ENCODE peak calls at places on chromosomes 6 and 20, in five cellular contexts. One of them, this sample, is unnamed.
A peak's percentile ranks its signal among the peaks of the same experiment; 100 is the strongest.

GRCh38 chr20:63434599-63435378 is 37.7 kb downstream of the KCNQ2 start:
- DNase-seq in H1: peak; percentile 96
- DNase-seq in HT1080: peak; percentile 33
- DNase-seq in naive thymus-derived CD8-positive, alpha-beta T cell: peak; percentile 70
- DNase-seq in HEK293T: peak; percentile 86
- DNase-seq in this sample: peak; percentile 71

GRCh38 chr6:100968934-100969333 is 87.8 kb upstream of the ASCC3 start:
- DNase-seq in H1: peak; percentile 50
- DNase-seq in HEK293T: no peak
- DNase-seq in naive thymus-derived CD8-positive, alpha-beta T cell: no peak
- DNase-seq in HT1080: peak; percentile 19
- DNase-seq in this sample: no peak

GRCh38 chr6:33091957-33092356 is 16.2 kb downstream of the HLA-DPB1 start:
- DNase-seq in naive thymus-derived CD8-positive, alpha-beta T cell: peak; percentile 54
- DNase-seq in HEK293T: peak; percentile 55
- DNase-seq in HT1080: peak; percentile 28
- DNase-seq in H1: peak; percentile 91
- DNase-seq in this sample: no peak

GRCh38 chr20:10647471-10647870 is 26.3 kb downstream of the JAG1 start:
- DNase-seq in H1: no peak
- DNase-seq in HEK293T: peak; percentile 44
- DNase-seq in naive thymus-derived CD8-positive, alpha-beta T cell: no peak
- DNase-seq in HT1080: no peak
- DNase-seq in this sample: no peak

GRCh38 chr6:156617376-156617775 is 159.8 kb upstream of the ARID1B start:
- DNase-seq in naive thymus-derived CD8-positive, alpha-beta T cell: no peak
- DNase-seq in H1: no peak
- DNase-seq in HT1080: no peak
- DNase-seq in HEK293T: peak; percentile 69
- DNase-seq in this sample: peak; percentile 15

GRCh38 chr6:150527100-150527499 is 72.6 kb upstream of the PLEKHG1 start:
- DNase-seq in HT1080: peak; percentile 8
- DNase-seq in naive thymus-derived CD8-positive, alpha-beta T cell: no peak
- DNase-seq in H1: no peak
- DNase-seq in HEK293T: no peak
- DNase-seq in this sample: no peak

GRCh38 chr6:28807682-28808280 is 116.0 kb downstream of the TRIM27 start:
- DNase-seq in H1: peak; percentile 90
- DNase-seq in HEK293T: peak; percentile 38
- DNase-seq in HT1080: peak; percentile 78
- DNase-seq in naive thymus-derived CD8-positive, alpha-beta T cell: no peak
- DNase-seq in this sample: no peak

GRCh38 chr6:44504321-44504761 is 116.8 kb downstream of the CDC5L start:
- DNase-seq in H1: peak; percentile 1
- DNase-seq in HEK293T: no peak
- DNase-seq in HT1080: no peak
- DNase-seq in naive thymus-derived CD8-positive, alpha-beta T cell: no peak
- DNase-seq in this sample: no peak

GRCh38 chr6:44456070-44456965 is 68.8 kb downstream of the CDC5L start:
- DNase-seq in HEK293T: peak; percentile 81
- DNase-seq in H1: no peak
- DNase-seq in HT1080: peak; percentile 60
- DNase-seq in naive thymus-derived CD8-positive, alpha-beta T cell: peak; percentile 22
- DNase-seq in this sample: peak; percentile 49